ENCODE peak calls at places on chromosome 1, in five cellular contexts. X is psoas muscle; L is CD8-positive, alpha-beta T cell; F is left lung; K is right atrium auricular region. Y is an unnamed sample.

GRCh38 chr1:6347641-6348487 is 45.7 kb downstream of the ACOT7 start:
- DNase-seq in L (peak; percentile 37), X (peak; percentile 69), F (no peak), K (no peak), Y (no peak)

GRCh38 chr1:29801003-29801402 is 564.7 kb downstream of the PTPRU start:
- DNase-seq in X (no peak), F (no peak), K (no peak), L (no peak), Y (no peak)

GRCh38 chr1:1406101-1406820 is 832 bp downstream of the MRPL20 start:
- DNase-seq in L (no peak), F (peak; percentile 79), X (peak; percentile 52), K (no peak), Y (no peak)

GRCh38 chr1:93659805-93660479 is 21.7 kb downstream of the BCAR3 start:
- DNase-seq in L (no peak), X (no peak), F (no peak), K (no peak), Y (no peak)

GRCh38 chr1:246587606-246588005 is 21.4 kb downstream of the CNST start:
- DNase-seq in L (no peak), F (no peak), X (no peak), K (no peak), Y (no peak)

GRCh38 chr1:48026275-48026674 is 29.1 kb upstream of the TRABD2B start:
- DNase-seq in F (no peak), L (no peak), K (no peak), X (no peak), Y (no peak)

GRCh38 chr1:227255086-227255732 is 63.1 kb downstream of the CDC42BPA start:
- DNase-seq in K (no peak), F (no peak), X (no peak), L (no peak), Y (no peak)

GRCh38 chr1:234969630-234970370 is 158.8 kb downstream of the TOMM20 start:
- DNase-seq in K (no peak), X (peak; percentile 82), F (peak; percentile 88), L (no peak), Y (no peak)

GRCh38 chr1:209368864-209369598 is 214.5 kb upstream of the CAMK1G start:
- DNase-seq in X (no peak), F (no peak), L (no peak), K (no peak), Y (no peak)

GRCh38 chr1:239247299-239247698 is 139.1 kb upstream of the CHRM3 start:
- DNase-seq in L (no peak), K (no peak), X (no peak), F (no peak), Y (no peak)

GRCh38 chr1:110634455-110635281 is 28.5 kb upstream of the KCNA2 start:
- DNase-seq in K (peak; percentile 72), F (peak; percentile 86), L (no peak), X (peak; percentile 88), Y (peak; percentile 25)

GRCh38 chr1:201826830-201827229 is 2.1 kb upstream of the IPO9 start:
- DNase-seq in K (no peak), L (no peak), X (no peak), F (no peak), Y (no peak)

GRCh38 chr1:1847061-1847460 is 43.8 kb downstream of the GNB1 start:
- DNase-seq in F (no peak), K (no peak), X (no peak), L (no peak), Y (no peak)

GRCh38 chr1:56491441-56491840 is 87.9 kb downstream of the PLPP3 start:
- DNase-seq in F (no peak), L (no peak), K (no peak), X (no peak), Y (no peak)

GRCh38 chr1:30888391-30888790 is 20.2 kb downstream of the SDC3 start:
- DNase-seq in L (no peak), F (no peak), X (peak; percentile 58), K (peak; percentile 72), Y (peak; percentile 63)

GRCh38 chr1:184502154-184502553 is 115.3 kb downstream of the C1orf21 start:
- DNase-seq in L (no peak), F (no peak), X (no peak), K (no peak), Y (no peak)

GRCh38 chr1:239250353-239251035 is 135.9 kb upstream of the CHRM3 start:
- DNase-seq in K (no peak), X (no peak), F (no peak), L (no peak), Y (no peak)

GRCh38 chr1:54120698-54121481 is 31.9 kb downstream of the CDCP2 start:
- DNase-seq in L (no peak), X (no peak), F (no peak), K (no peak), Y (no peak)

GRCh38 chr1:90591970-90592356 is 125.1 kb downstream of the BARHL2 start:
- DNase-seq in K (no peak), F (no peak), L (no peak), X (no peak), Y (no peak)

GRCh38 chr1:69312055-69312732 is 255.5 kb upstream of the LRRC7 start:
- DNase-seq in L (no peak), F (peak; percentile 46), X (no peak), K (no peak), Y (no peak)

GRCh38 chr1:115830963-115831362 is 10.0 kb downstream of the NHLH2 start:
- DNase-seq in L (no peak), X (no peak), K (no peak), F (no peak), Y (no peak)

GRCh38 chr1:175493999-175494336 is 249.4 kb downstream of the TNR start:
- DNase-seq in F (no peak), L (no peak), K (no peak), X (no peak), Y (no peak)

GRCh38 chr1:155912056-155912536 is 947 bp upstream of the RIT1 start:
- DNase-seq in F (no peak), K (no peak), X (no peak), L (no peak), Y (no peak)

GRCh38 chr1:6496890-6497214 is 5.4 kb upstream of the PLEKHG5 start:
- DNase-seq in F (no peak), X (no peak), L (no peak), K (no peak), Y (no peak)

GRCh38 chr1:166164995-166165660 is 1.7 kb downstream of the FAM78B start:
- DNase-seq in L (no peak), X (peak; percentile 81), F (peak; percentile 81), K (peak; percentile 59), Y (no peak)

GRCh38 chr1:14851775-14852174 is 253.3 kb downstream of the KAZN start:
- DNase-seq in X (no peak), F (no peak), K (no peak), L (no peak), Y (no peak)

GRCh38 chr1:65998763-65999583 is 206.3 kb downstream of the PDE4B start:
- DNase-seq in L (no peak), K (no peak), F (no peak), X (no peak), Y (no peak)
- H3K4me1 ChIP-seq in L (no peaks in the 10 kb centered on the region), K (no peaks in the 10 kb centered on the region), F (no peaks in the 10 kb centered on the region), X (no peaks in the 10 kb centered on the region), Y (no peaks in the 10 kb centered on the region)

GRCh38 chr1:228989676-228989991 is 254.4 kb downstream of the RHOU start:
- DNase-seq in L (no peak), F (no peak), X (no peak), K (no peak), Y (no peak)

GRCh38 chr1:228989992-228990827 is 254.9 kb downstream of the RHOU start:
- DNase-seq in K (peak; percentile 87), X (peak; percentile 85), F (no peak), L (no peak), Y (peak; percentile 21)

GRCh38 chr1:228987736-228988506 is 252.6 kb downstream of the RHOU start:
- DNase-seq in K (no peak), L (no peak), F (no peak), X (no peak), Y (no peak)

GRCh38 chr1:228989176-228989575 is 253.9 kb downstream of the RHOU start:
- DNase-seq in L (no peak), K (no peak), F (no peak), X (no peak), Y (no peak)

GRCh38 chr1:228988655-228989054 is 253.4 kb downstream of the RHOU start:
- DNase-seq in K (no peak), F (no peak), L (no peak), X (peak; percentile 62), Y (no peak)
- TF ChIP-seq CTCF in K (no peak), F (no peak), L (no peak), X (no peak), Y (no peak)

GRCh38 chr1:43563779-43564616 is 33.3 kb downstream of the PTPRF start:
- DNase-seq in L (no peak), X (no peak), K (no peak), F (no peak), Y (no peak)

GRCh38 chr1:43564617-43565348 is 34.1 kb downstream of the PTPRF start:
- DNase-seq in X (no peak), F (no peak), K (no peak), L (no peak), Y (no peak)

GRCh38 chr1:43566382-43567035 is 35.8 kb downstream of the PTPRF start:
- DNase-seq in K (no peak), F (no peak), L (no peak), X (no peak), Y (no peak)

GRCh38 chr1:43569175-43569574 is 38.5 kb downstream of the PTPRF start:
- DNase-seq in F (no peak), K (no peak), L (no peak), X (no peak), Y (no peak)

GRCh38 chr1:43565600-43566360 is 35.1 kb downstream of the PTPRF start:
- DNase-seq in F (peak; percentile 87), X (peak; percentile 61), L (no peak), K (no peak), Y (no peak)
- H3K4me3 ChIP-seq in F (peak overlapping the region; percentile 30), X (peak overlapping the region; percentile 69), L (peak overlapping the region; percentile 48), K (peak overlapping the region; percentile 36), Y (peak overlapping the region; percentile 79)

DNA sequence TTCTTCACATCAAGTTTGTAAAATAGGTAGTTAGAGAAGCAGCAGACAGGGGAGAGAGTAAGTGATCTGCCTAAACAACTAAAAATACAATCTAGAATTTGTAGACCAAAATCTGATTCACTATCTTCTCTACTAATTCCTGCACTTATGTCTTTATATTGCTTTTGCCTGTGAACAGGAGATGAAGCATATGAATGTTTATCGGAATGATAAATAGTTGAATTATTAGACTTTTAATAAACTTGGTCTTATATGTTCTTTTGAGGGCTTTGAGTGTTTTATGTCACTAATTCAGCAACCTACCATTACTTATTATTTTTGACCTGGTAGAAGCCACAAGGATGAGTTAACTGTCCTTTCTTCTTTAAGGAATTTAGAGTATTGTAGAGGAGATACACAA is 2.3 kb downstream of the DESI2 start:
- DNase-seq in K (no peak), F (no peak), L (no peak), X (no peak), Y (no peak)
- H3K4me1 ChIP-seq in K (peaks cover 57% of the 10 kb centered on the region), F (peaks cover 63% of the 10 kb centered on the region), L (peaks cover 22% of the 10 kb centered on the region), X (peaks cover 44% of the 10 kb centered on the region), Y (peaks cover 33% of the 10 kb centered on the region)

Y was measured in thoracic aorta.